ENCODE peak calls at places on chromosomes 3 and 15, in eight cellular contexts. G is hepatocyte; Y is tibial nerve; A is left ventricle myocardium inferior; W is HCT116; R is mesendoderm; C is CD8-positive, alpha-beta memory T cell; N is brain microvascular endothelial cell. P is an unnamed sample.
A peak's percentile ranks its signal among the peaks of the same experiment; 100 is the strongest.

GRCh38 chr3:151290673-151291072 is 12.3 kb upstream of the P2RY14 start:
- DNase-seq in G (no peak), N (no peak), C (no peak), Y (no peak), A (no peak), W (peak; percentile 29), R (no peak), P (no peak)

GRCh38 chr15:56523521-56523920 is 58.6 kb upstream of the MNS1 start:
- DNase-seq in G (no peak), A (no peak), W (no peak), C (no peak), R (no peak), Y (no peak), N (peak; percentile 2), P (no peak)

GRCh38 chr3:188972313-188972712 is 199.5 kb upstream of the TPRG1 start:
- DNase-seq in Y (no peak), W (no peak), R (no peak), A (no peak), N (no peak), G (no peak), C (no peak), P (no peak)

GRCh38 chr15:25248583-25249235 is 190.1 kb downstream of the UBE3A start:
- DNase-seq in Y (no peak), A (peak; percentile 8), W (no peak), G (no peak), C (no peak), N (no peak), R (no peak), P (no peak)

GRCh38 chr3:124926426-124927116 is 8.0 kb downstream of the MUC13 start:
- DNase-seq in N (no peak), C (no peak), A (no peak), G (no peak), W (no peak), Y (no peak), R (no peak), P (no peak)

GRCh38 chr3:15281817-15282216 is 50.6 kb downstream of the SH3BP5 start:
- DNase-seq in W (no peak), C (no peak), Y (no peak), A (no peak), G (no peak), N (no peak), R (no peak), P (no peak)

GRCh38 chr3:128247841-128248240 is 94.6 kb downstream of the EEFSEC start:
- DNase-seq in G (no peak), W (no peak), N (no peak), Y (no peak), C (no peak), A (no peak), R (no peak), P (no peak)

GRCh38 chr15:60507596-60508424 is 28.9 kb upstream of the ICE2 start:
- DNase-seq in A (no peak), R (peak; percentile 69), C (peak; percentile 35), G (peak; percentile 61), Y (no peak), N (peak; percentile 64), W (peak; percentile 54), P (peak; percentile 77)

GRCh38 chr15:78239811-78240210 is 5.4 kb upstream of the ACSBG1 start:
- DNase-seq in C (no peak), R (no peak), W (no peak), Y (no peak), G (no peak), N (no peak), A (no peak), P (no peak)

GRCh38 chr3:117692416-117692995 is 982.9 kb downstream of the TUSC7 start:
- DNase-seq in N (peak; percentile 28), C (no peak), G (no peak), W (no peak), Y (no peak), A (no peak), R (no peak), P (no peak)

GRCh38 chr3:148229107-148229506 is 468.6 kb upstream of the AGTR1 start:
- DNase-seq in N (no peak), G (no peak), A (no peak), W (no peak), Y (no peak), C (no peak), R (no peak), P (no peak)

GRCh38 chr3:148235566-148235965 is 462.1 kb upstream of the AGTR1 start:
- DNase-seq in W (no peak), A (no peak), C (no peak), Y (no peak), N (no peak), R (no peak), G (no peak), P (no peak)

GRCh38 chr3:148230473-148230872 is 467.2 kb upstream of the AGTR1 start:
- DNase-seq in N (no peak), G (no peak), R (no peak), A (no peak), W (no peak), C (no peak), Y (no peak), P (no peak)

GRCh38 chr3:148233403-148233802 is 464.3 kb upstream of the AGTR1 start:
- DNase-seq in R (no peak), N (peak; percentile 73), C (no peak), A (no peak), G (no peak), W (no peak), Y (no peak), P (no peak)

DNA sequence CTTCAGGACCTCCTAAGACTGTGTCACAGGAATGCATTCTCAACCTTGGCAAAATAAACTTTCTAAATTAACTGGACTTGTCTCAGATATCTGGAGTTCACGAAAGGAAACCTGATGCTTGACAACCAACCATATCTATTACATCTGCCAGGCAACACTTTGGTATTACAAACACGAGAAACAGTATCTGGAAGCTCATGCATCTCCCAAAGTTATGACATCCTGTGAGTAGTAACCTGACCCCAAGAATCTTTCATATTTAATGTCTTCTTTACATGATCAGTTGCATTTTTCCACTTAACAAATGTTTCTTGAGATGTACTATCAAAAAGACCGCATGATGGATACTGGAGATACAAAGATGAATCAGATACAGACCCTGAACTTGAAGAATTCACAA is 465.3 kb upstream of the AGTR1 start:
- DNase-seq in Y (no peak), R (no peak), C (no peak), N (peak; percentile 25), A (no peak), G (no peak), W (no peak), P (no peak)
- H3K4me3 ChIP-seq in Y (no peak overlapping the region), R (no peak overlapping the region), C (no peak overlapping the region), N (no peak overlapping the region), A (no peak overlapping the region), G (no peak overlapping the region), W (no peak overlapping the region), P (no peak overlapping the region)

GRCh38 chr15:40010681-40011080 is 28.3 kb downstream of the SRP14 start:
- DNase-seq in W (no peak), Y (no peak), N (peak; percentile 53), G (no peak), R (no peak), C (no peak), A (no peak), P (no peak)
- H3K36me3 ChIP-seq in W (peaks cover 27% of the 10 kb centered on the region), Y (peaks cover 4% of the 10 kb centered on the region), N (peaks cover 86% of the 10 kb centered on the region), G (peaks cover 3% of the 10 kb centered on the region), R (peaks cover 8% of the 10 kb centered on the region), C (no peaks in the 10 kb centered on the region), A (peaks cover 96% of the 10 kb centered on the region), P (peaks cover 8% of the 10 kb centered on the region)

DNA sequence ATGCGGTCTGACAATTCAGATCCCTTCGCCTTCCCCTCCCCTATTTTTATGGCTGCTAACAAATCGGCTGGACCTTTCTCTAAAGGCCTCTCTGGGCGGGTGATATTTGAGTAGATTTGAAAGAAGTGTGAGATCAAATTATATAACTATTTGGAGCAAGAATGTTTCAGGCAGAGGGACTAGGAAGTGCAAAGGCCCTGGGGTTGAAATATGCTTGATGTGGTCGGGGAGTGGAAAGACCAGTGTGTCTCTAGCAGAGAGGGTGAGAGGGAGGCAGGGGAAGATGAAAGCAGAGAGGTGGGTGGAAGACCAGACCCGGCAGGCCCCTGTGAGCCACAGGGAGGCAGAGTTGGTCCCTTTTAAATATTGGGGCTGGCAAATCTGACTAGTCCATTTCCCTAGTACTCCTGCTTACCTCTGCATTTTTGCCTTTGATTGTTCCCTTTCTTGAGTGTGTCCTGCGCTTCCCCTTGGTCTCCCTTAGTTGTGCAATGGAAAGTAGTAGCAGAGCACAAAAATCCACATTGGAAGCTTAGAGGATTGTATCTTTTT is 32.3 kb downstream of the SLCO3A1 start:
- DNase-seq in A (no peak), R (peak; percentile 39), Y (no peak), G (no peak), C (no peak), W (no peak), N (no peak), P (no peak)
- H3K27me3 ChIP-seq in A (no peaks in the 10 kb centered on the region), R (no peaks in the 10 kb centered on the region), Y (no peaks in the 10 kb centered on the region), G (no peaks in the 10 kb centered on the region), C (no peaks in the 10 kb centered on the region), W (no peaks in the 10 kb centered on the region), N (no peaks in the 10 kb centered on the region), P (no peaks in the 10 kb centered on the region)

DNA sequence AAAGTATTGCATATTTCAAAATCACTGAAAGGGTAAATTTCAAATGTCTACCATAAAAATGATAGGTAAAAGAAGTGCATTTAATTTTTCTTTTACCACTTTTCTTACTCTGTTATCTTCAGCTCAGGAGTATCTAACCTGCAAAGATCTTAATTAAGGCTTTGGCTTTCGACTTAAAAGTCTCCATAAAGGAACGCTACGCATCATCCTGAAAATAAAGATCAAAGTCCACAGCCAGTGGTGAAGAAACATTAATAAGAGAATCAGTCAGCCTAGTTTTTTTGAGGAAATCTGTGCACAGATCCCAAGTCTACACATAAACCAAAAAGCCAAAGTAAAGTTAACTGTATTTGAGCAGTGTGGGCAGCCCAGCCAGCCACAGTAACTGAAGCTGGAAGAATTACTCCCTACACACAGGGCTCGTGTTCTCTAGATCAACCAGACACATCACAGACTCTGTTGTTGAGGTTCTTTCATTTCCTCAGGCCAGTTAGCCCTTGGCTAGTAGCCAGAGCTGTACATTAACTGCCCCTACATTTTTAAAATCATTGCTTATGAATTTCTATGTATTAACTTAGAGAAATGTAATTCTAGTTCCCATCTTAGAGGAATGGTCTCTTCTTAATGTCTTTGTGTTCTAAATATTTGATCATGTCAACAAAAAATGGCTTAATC is 6.9 kb downstream of the LRRC2 start:
- DNase-seq in A (no peak), R (no peak), G (no peak), N (no peak), Y (no peak), C (no peak), W (no peak), P (no peak)
- H3K4me3 ChIP-seq in A (peak overlapping the region; percentile 61), R (no peak overlapping the region), G (peak overlapping the region; percentile 35), N (no peak overlapping the region), Y (peak overlapping the region; percentile 39), C (peak overlapping the region; percentile 56), W (peak overlapping the region; percentile 46), P (no peak overlapping the region)

GRCh38 chr3:36837089-36837488 is 72.7 kb upstream of the DCLK3 start:
- DNase-seq in C (no peak), W (no peak), G (no peak), N (no peak), Y (no peak), R (peak; percentile 52), A (no peak), P (no peak)
- H3K36me3 ChIP-seq in C (peaks cover 63% of the 10 kb centered on the region), W (no peaks in the 10 kb centered on the region), G (peaks cover 4% of the 10 kb centered on the region), N (no peaks in the 10 kb centered on the region), Y (peaks cover 5% of the 10 kb centered on the region), R (no peaks in the 10 kb centered on the region), A (peaks cover 61% of the 10 kb centered on the region), P (peaks cover 74% of the 10 kb centered on the region)